ENCODE peak calls at places on chromosomes 7 and 10, in five cellular contexts. S is endodermal cell, C is colonic mucosa, A is heart right ventricle, W is spleen. J is an unnamed sample.

GRCh38 chr10:45395554-45395953 is 21.5 kb downstream of the ALOX5 start:
- DNase-seq in S (no peak), W (peak; percentile 69), C (no peak), A (no peak), J (no peak)

GRCh38 chr10:97543025-97543546 is 29.5 kb upstream of the ANKRD2 start:
- DNase-seq in A (peak; percentile 68), C (peak; percentile 63), W (peak; percentile 86), S (peak; percentile 75), J (peak; percentile 76)

GRCh38 chr7:31318308-31318707 is 22.2 kb downstream of the NEUROD6 start:
- DNase-seq in W (no peak), C (no peak), A (no peak), S (no peak), J (no peak)

GRCh38 chr7:156143158-156143557 is 330.9 kb upstream of the SHH start:
- DNase-seq in W (no peak), A (no peak), C (no peak), S (peak; percentile 30), J (no peak)

GRCh38 chr7:116145245-116145852 is 65.0 kb upstream of the TES start:
- DNase-seq in W (no peak), C (no peak), S (no peak), A (no peak), J (no peak)

GRCh38 chr10:100535715-100536353 is at the start of gene HIF1AN:
- DNase-seq in S (peak; percentile 95), W (peak; percentile 94), A (peak; percentile 84), C (peak; percentile 90), J (peak; percentile 90)

GRCh38 chr10:120483006-120483405 is 26.0 kb downstream of the PLPP4 start:
- DNase-seq in S (no peak), C (no peak), A (no peak), W (no peak), J (no peak)

GRCh38 chr7:50266893-50267386 is 37.6 kb upstream of the IKZF1 start:
- DNase-seq in W (peak; percentile 92), A (peak; percentile 29), S (no peak), C (peak; percentile 37), J (peak; percentile 86)

GRCh38 chr7:36658603-36659516 is 65.4 kb downstream of the AOAH start:
- DNase-seq in W (no peak), C (no peak), A (no peak), S (peak; percentile 75), J (no peak)

GRCh38 chr7:41918597-41918996 is 215.7 kb upstream of the INHBA start:
- DNase-seq in A (no peak), C (no peak), S (no peak), W (no peak), J (no peak)

GRCh38 chr10:49227406-49227805 is 39.2 kb upstream of the TMEM273 start:
- DNase-seq in S (no peak), A (no peak), W (no peak), C (no peak), J (no peak)

GRCh38 chr10:131849591-131850489 is 51.0 kb upstream of the PPP2R2D start:
- DNase-seq in W (peak; percentile 73), A (no peak), S (peak; percentile 38), C (no peak), J (no peak)

GRCh38 chr7:17584822-17585221 is 286.4 kb downstream of the AHR start:
- DNase-seq in S (no peak), C (no peak), W (no peak), A (no peak), J (no peak)

GRCh38 chr10:83915801-83916200 is 223.5 kb upstream of the GHITM start:
- DNase-seq in C (no peak), A (no peak), W (no peak), S (no peak), J (no peak)

GRCh38 chr10:66277481-66277880 is 648.4 kb upstream of the LRRTM3 start:
- DNase-seq in C (no peak), W (no peak), A (no peak), S (no peak), J (no peak)

GRCh38 chr7:104643587-104644217 is 315.3 kb downstream of the LHFPL3 start:
- DNase-seq in C (no peak), W (no peak), S (peak; percentile 74), A (no peak), J (no peak)

GRCh38 chr10:36677170-36677768 is 448.1 kb upstream of the ANKRD30A start:
- DNase-seq in C (no peak), S (no peak), A (no peak), W (no peak), J (no peak)

GRCh38 chr7:26081627-26082026 is 70.4 kb upstream of the NFE2L3 start:
- DNase-seq in C (peak; percentile 44), S (peak; percentile 60), W (no peak), A (no peak), J (peak; percentile 51)

GRCh38 chr7:82527831-82528230 is 84.3 kb upstream of the CACNA2D1 start:
- DNase-seq in C (no peak), S (no peak), W (no peak), A (no peak), J (no peak)

GRCh38 chr7:74312418-74313021 is 23.3 kb downstream of the CLIP2 start:
- DNase-seq in C (no peak), W (no peak), S (no peak), A (no peak), J (no peak)

GRCh38 chr7:134016942-134017303 is 110.2 kb upstream of the LRGUK start:
- DNase-seq in A (no peak), C (no peak), S (no peak), W (no peak), J (no peak)

GRCh38 chr7:29771081-29771832 is 35.1 kb upstream of the WIPF3 start:
- DNase-seq in C (no peak), A (no peak), S (no peak), W (no peak), J (no peak)

GRCh38 chr7:128869944-128870285 is 7.3 kb downstream of the ATP6V1F start:
- DNase-seq in S (peak; percentile 79), W (no peak), A (no peak), C (no peak), J (no peak)

GRCh38 chr7:47991741-47992311 is 12.4 kb upstream of the HUS1 start:
- DNase-seq in W (peak; percentile 97), S (peak; percentile 96), C (peak; percentile 90), A (peak; percentile 88), J (peak; percentile 90)

GRCh38 chr10:33643042-33643441 is 308.6 kb upstream of the NRP1 start:
- DNase-seq in W (no peak), S (no peak), A (no peak), C (no peak), J (no peak)

DNA sequence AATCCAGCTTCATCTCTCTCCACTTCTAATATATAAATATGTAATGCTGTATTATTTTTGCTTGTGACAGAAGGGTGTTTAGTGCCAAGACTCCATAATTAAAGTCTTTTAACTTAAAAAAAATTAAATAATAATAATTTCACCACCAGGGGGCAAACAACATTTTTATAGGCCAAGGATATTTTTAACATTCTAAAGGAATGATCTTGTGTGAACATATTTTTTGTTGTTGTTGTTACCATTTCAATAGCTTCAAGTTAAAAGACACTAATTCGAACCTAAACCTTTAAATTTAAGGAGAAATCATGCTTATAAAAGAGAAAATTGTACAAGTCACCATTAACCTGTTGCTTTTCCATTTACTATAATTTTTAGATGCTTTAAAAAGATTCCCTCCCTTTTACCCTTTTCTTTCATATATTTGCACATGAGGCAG is 7.5 kb upstream of the DNAJC1 start:
- DNase-seq in W (no peak), S (no peak), A (no peak), C (no peak), J (no peak)
- TF ChIP-seq CTCF in W (no peak), S (peak; percentile 78), A (peak; percentile 64), C (peak; percentile 41), J (no peak)

GRCh38 chr7:24825315-24825917 is 68.2 kb upstream of the GSDME start:
- DNase-seq in S (no peak), C (no peak), W (no peak), A (no peak), J (no peak)
- H3K4me1 ChIP-seq in S (peaks cover 5% of the 10 kb centered on the region), C (peaks cover 25% of the 10 kb centered on the region), W (peaks cover 10% of the 10 kb centered on the region), A (peaks cover 56% of the 10 kb centered on the region), J (peaks cover 15% of the 10 kb centered on the region)

DNA sequence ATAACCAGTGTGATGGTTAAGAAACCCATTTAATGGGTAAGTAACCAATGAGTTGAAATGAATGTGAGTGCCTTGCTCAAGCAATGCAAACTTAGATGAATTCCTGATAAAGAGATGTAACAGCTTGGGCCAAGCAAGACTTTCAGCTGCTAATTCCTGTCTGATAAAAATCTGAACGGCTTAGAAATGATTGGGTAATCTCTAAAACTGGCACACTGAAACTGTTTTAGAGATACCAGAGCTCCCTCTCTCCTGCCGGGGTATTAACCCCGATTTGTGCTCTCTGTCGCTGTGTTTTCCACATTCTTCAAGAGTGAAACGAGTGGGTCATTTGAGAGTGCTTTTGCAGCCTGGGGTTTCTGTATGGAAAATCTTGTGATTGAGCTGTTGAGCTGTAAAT is 534.9 kb upstream of the GALNT17 start:
- DNase-seq in S (no peak), C (no peak), W (no peak), A (no peak), J (no peak)
- H3K4me3 ChIP-seq in S (peak overlapping the region; percentile 82), C (peak overlapping the region; percentile 49), W (no peak overlapping the region), A (no peak overlapping the region), J (no peak overlapping the region)

GRCh38 chr10:119209736-119210355 is 2.5 kb downstream of the GRK5 start:
- DNase-seq in C (no peak), A (no peak), S (no peak), W (no peak), J (no peak)

GRCh38 chr10:119211176-119211575 is 3.8 kb downstream of the GRK5 start:
- DNase-seq in A (no peak), W (no peak), S (no peak), C (no peak), J (no peak)

GRCh38 chr10:119209050-119209735 is 1.8 kb downstream of the GRK5 start:
- DNase-seq in A (peak; percentile 61), C (peak; percentile 71), W (peak; percentile 85), S (peak; percentile 88), J (no peak)

GRCh38 chr10:119210633-119211032 is 3.3 kb downstream of the GRK5 start:
- DNase-seq in S (no peak), A (no peak), W (no peak), C (no peak), J (no peak)

DNA sequence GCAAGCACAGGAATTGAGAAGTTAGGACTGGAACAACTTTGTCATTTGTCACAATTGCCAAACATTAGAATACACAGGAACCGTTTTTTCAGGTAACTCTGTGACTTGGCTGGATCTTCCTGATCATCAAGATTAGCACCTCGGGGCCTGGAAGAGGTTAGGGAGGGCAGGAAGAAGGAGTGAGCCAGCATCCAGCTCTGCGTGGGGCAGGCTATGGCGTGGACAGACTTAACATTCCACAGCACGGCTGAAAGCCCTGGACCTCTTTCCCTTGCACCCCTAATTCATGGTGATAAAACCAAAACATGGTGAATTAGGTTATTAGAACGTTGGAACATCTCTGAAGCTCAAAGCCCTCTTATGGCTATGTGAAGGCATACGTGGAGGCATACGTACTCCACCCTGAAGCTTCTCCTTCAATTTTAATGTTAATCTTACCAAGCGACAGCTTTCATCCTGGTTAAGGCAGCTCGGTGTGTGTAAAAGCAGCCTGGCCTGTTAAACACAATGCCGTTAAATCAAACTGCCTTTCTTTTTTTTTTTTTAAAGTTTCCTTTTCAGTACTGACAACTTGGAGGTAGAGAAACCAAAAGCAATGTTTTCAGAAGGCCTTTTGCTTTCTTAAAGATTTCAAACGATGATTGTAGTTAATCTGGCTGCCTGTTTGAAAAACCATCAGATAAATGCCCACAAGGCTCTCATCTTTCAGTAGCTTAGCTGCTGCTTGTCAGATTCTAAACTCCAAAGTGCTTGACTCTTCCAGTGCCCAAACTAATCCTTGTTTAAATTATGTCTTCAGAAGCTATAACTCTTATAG is 4.5 kb downstream of the GRK5 start:
- DNase-seq in W (no peak), S (no peak), C (no peak), A (no peak), J (no peak)
- TF ChIP-seq CTCF in W (no peak), S (no peak), C (no peak), A (no peak), J (no peak)

J was measured in mucosa of descending colon.